ENCODE peak calls at places on chromosomes 4 and X, in four cellular contexts. One of them, this sample, is unnamed.

GRCh38 chrX:138866643-138867042 is 155.1 kb upstream of the FGF13 start:
- DNase-seq in GM13976: no peak
- DNase-seq in psoas muscle: no peak
- DNase-seq in WTC11: no peak
- DNase-seq in this sample: no peak

GRCh38 chrX:53795583-53795982 is 109.1 kb upstream of the HUWE1 start:
- DNase-seq in GM13976: no peak
- DNase-seq in psoas muscle: no peak
- DNase-seq in WTC11: no peak
- DNase-seq in this sample: no peak

GRCh38 chr4:6373541-6374410 is 98.6 kb downstream of the PPP2R2C start:
- DNase-seq in GM13976: no peak
- DNase-seq in psoas muscle: no peak
- DNase-seq in WTC11: no peak
- DNase-seq in this sample: no peak

GRCh38 chr4:122508083-122508482 is 51.6 kb upstream of the IL2 start:
- DNase-seq in GM13976: no peak
- DNase-seq in psoas muscle: no peak
- DNase-seq in WTC11: no peak
- DNase-seq in this sample: no peak

GRCh38 chrX:150486011-150486410 is 82.4 kb upstream of the MTM1 start:
- DNase-seq in GM13976: no peak
- DNase-seq in psoas muscle: peak
- DNase-seq in WTC11: peak
- DNase-seq in this sample: no peak

GRCh38 chr4:150056569-150056968 is 21.7 kb upstream of the DCLK2 start:
- DNase-seq in GM13976: no peak
- DNase-seq in psoas muscle: no peak
- DNase-seq in WTC11: no peak
- DNase-seq in this sample: no peak

GRCh38 chr4:147755567-147756295 is 23.8 kb downstream of the ARHGAP10 start:
- DNase-seq in GM13976: no peak
- DNase-seq in psoas muscle: no peak
- DNase-seq in WTC11: no peak
- DNase-seq in this sample: no peak

GRCh38 chrX:98114026-98114425 is 1230.3 kb downstream of the RPA4 start:
- DNase-seq in GM13976: no peak
- DNase-seq in psoas muscle: no peak
- DNase-seq in WTC11: no peak
- DNase-seq in this sample: no peak

GRCh38 chr4:47043821-47044220 is 12.5 kb downstream of the GABRB1 start:
- DNase-seq in GM13976: no peak
- DNase-seq in psoas muscle: no peak
- DNase-seq in WTC11: no peak
- DNase-seq in this sample: no peak

GRCh38 chr4:100823066-100823992 is 305.5 kb upstream of the EMCN start:
- DNase-seq in GM13976: peak
- DNase-seq in psoas muscle: no peak
- DNase-seq in WTC11: no peak
- DNase-seq in this sample: no peak

GRCh38 chrX:39903343-39903742 is 194.4 kb downstream of the BCOR start:
- DNase-seq in GM13976: no peak
- DNase-seq in psoas muscle: no peak
- DNase-seq in WTC11: no peak
- DNase-seq in this sample: no peak

GRCh38 chrX:101417981-101418841 is 10.2 kb downstream of the HNRNPH2 start:
- DNase-seq in GM13976: peak
- DNase-seq in psoas muscle: peak
- DNase-seq in WTC11: peak
- DNase-seq in this sample: peak

GRCh38 chr4:177227636-177228035 is 82.0 kb upstream of the NEIL3 start:
- DNase-seq in GM13976: no peak
- DNase-seq in psoas muscle: no peak
- DNase-seq in WTC11: no peak
- DNase-seq in this sample: no peak

GRCh38 chr4:7649741-7650531 is 215.2 kb upstream of the PSAPL1 start:
- DNase-seq in GM13976: no peak
- DNase-seq in psoas muscle: peak
- DNase-seq in WTC11: no peak
- DNase-seq in this sample: no peak

GRCh38 chr4:87644286-87644685 is 5.8 kb upstream of the DMP1 start:
- DNase-seq in GM13976: no peak
- DNase-seq in psoas muscle: no peak
- DNase-seq in WTC11: no peak
- DNase-seq in this sample: no peak
- TF ChIP-seq CTCF in GM13976: no peak
- TF ChIP-seq CTCF in psoas muscle: no peak
- TF ChIP-seq CTCF in WTC11: no peak
- TF ChIP-seq CTCF in this sample: no peak

GRCh38 chr4:109826719-109827118 is 1.1 kb upstream of the RRH start:
- DNase-seq in GM13976: no peak
- DNase-seq in psoas muscle: no peak
- DNase-seq in WTC11: no peak
- DNase-seq in this sample: no peak
- TF ChIP-seq CTCF in GM13976: no peak
- TF ChIP-seq CTCF in psoas muscle: peak
- TF ChIP-seq CTCF in WTC11: no peak
- TF ChIP-seq CTCF in this sample: peak

DNA sequence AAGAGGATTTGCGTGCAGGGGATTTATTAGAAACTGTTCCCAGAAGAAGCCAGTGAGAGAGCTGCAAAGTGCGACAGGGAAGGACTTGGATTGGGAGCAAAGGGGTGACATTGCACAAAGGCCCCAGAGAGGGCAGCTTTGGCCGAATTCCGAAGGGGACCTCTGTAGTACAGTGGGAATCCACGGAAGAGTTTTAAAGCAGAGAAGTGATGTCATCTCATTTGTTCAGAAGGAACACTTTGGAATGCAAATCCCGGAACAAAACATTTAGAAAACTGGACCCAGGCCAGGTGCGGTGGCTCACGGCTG is 71.7 kb downstream of the FAM184B start:
- DNase-seq in GM13976: no peak
- DNase-seq in psoas muscle: no peak
- DNase-seq in WTC11: no peak
- DNase-seq in this sample: no peak
- TF ChIP-seq CTCF in GM13976: no peak
- TF ChIP-seq CTCF in psoas muscle: no peak
- TF ChIP-seq CTCF in WTC11: no peak
- TF ChIP-seq CTCF in this sample: no peak

DNA sequence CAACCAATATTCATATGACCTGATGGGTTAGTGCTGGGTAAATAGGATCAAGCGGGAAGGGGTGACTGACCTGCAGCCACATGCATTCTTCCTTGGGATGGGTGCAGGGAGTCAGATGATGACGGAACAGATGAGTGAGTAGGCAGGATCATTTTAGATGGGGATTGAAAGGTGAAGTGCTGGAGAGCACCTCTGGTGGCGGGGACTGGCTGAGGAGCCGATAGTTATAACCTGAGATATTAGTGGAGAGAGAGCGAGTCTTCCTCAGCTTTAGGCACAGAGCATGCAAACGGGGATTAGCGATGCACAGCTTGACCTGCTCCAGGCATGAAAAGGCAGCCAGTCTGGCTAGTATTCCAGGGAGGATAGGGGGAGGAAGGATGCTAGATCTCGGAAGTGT is 99.1 kb downstream of the AFF1 start:
- DNase-seq in GM13976: no peak
- DNase-seq in psoas muscle: no peak
- DNase-seq in WTC11: peak
- DNase-seq in this sample: no peak
- TF ChIP-seq CTCF in GM13976: no peak
- TF ChIP-seq CTCF in psoas muscle: peak
- TF ChIP-seq CTCF in WTC11: no peak
- TF ChIP-seq CTCF in this sample: no peak

GRCh38 chr4:179871726-179872125 is 2371.5 kb upstream of the TENM3 start:
- DNase-seq in GM13976: no peak
- DNase-seq in psoas muscle: no peak
- DNase-seq in WTC11: no peak
- DNase-seq in this sample: no peak

GRCh38 chr4:179872751-179873150 is 2370.5 kb upstream of the TENM3 start:
- DNase-seq in GM13976: no peak
- DNase-seq in psoas muscle: no peak
- DNase-seq in WTC11: no peak
- DNase-seq in this sample: no peak

DNA sequence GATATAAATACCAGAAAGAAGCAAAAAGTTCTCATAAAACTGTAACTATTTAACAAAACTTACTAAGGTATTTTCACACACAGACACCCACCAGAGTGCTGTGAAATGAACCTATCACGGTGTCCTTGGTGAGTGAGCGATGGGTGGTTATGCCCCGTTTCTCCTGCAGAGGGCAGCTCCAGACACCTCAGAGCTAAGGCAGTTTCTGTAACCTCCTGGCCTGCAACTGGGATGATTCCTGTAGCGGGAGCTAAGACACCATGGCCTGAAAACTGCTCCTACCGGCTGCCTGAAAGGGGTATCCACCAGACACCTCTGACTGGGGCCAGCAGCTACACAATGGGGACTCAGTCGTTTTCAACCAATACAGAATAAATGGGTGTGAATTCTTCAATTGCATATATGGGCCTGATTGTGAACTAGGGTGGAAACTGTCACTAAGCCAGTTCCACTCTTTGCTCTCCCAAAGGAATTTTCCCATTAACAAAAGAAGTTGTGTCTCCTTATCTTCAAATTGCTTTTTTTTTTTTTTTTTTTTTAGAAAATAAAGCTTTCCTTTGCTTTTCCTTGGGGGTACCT is 2375.8 kb upstream of the TENM3 start:
- DNase-seq in GM13976: peak
- DNase-seq in psoas muscle: no peak
- DNase-seq in WTC11: peak
- DNase-seq in this sample: peak
- TF ChIP-seq CTCF in GM13976: peak
- TF ChIP-seq CTCF in psoas muscle: no peak
- TF ChIP-seq CTCF in WTC11: peak
- TF ChIP-seq CTCF in this sample: peak

DNA sequence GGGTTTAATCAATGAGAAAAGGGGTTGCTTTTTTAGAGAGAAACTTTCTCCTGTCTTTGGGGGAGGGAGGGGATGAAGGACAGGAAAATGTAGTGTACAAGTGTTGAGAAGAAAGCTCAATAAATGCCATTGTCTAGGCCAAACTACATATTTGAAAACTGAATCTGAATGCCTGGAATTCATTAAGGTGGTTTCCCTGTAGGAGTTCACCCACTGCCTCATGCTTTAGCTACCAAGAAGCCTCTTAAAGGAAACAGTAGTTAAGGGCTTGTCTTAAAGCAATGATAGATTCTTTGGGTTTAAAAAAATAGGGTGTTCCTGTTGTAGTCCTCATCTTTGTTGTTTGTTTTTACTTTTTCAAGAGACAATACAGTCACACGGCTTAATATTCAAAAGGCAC is 45.8 kb downstream of the FNIP2 start:
- DNase-seq in GM13976: no peak
- DNase-seq in psoas muscle: no peak
- DNase-seq in WTC11: no peak
- DNase-seq in this sample: no peak
- TF ChIP-seq CTCF in GM13976: no peak
- TF ChIP-seq CTCF in psoas muscle: no peak
- TF ChIP-seq CTCF in WTC11: no peak
- TF ChIP-seq CTCF in this sample: no peak

This sample was measured in mesothelial cell of epicardium.